ENCODE peak calls at places on chromosomes 12 and 14, in five cellular contexts. W is kidney tubule cell; Q is stromal cell of bone marrow; N is stimulated activated CD8-positive, alpha-beta memory T cell treated with anti-CD3 and anti-CD28 coated beads, Interleukin-12 subunit alpha, Interleukin-12 subunit beta, amount 100 ng/mL, for 4 hours; J is HepG2. K is an unnamed sample.
A peak's percentile ranks its signal among the peaks of the same experiment; 100 is the strongest.

GRCh38 chr12:121866331-121866730 is 7.7 kb upstream of the HPD start:
- DNase-seq in W (no peak), J (no peak), Q (no peak), N (no peak), K (no peak)

GRCh38 chr12:30965613-30965985 is 39.1 kb downstream of the TSPAN11 start:
- DNase-seq in N (no peak), J (peak; percentile 41), W (no peak), Q (no peak), K (no peak)

GRCh38 chr14:69005432-69006148 is 26.5 kb upstream of the ACTN1 start:
- DNase-seq in J (peak; percentile 57), N (no peak), W (peak; percentile 89), Q (peak; percentile 95), K (no peak)

GRCh38 chr14:101567252-101567651 is 6.0 kb downstream of the DIO3 start:
- DNase-seq in N (no peak), J (no peak), W (no peak), Q (no peak), K (no peak)

GRCh38 chr14:96586921-96587822 is 85.0 kb downstream of the PAPOLA start:
- DNase-seq in N (no peak), J (no peak), W (no peak), Q (no peak), K (no peak)

GRCh38 chr12:107238276-107238675 is 144.9 kb upstream of the CRY1 start:
- DNase-seq in Q (peak; percentile 3), N (no peak), W (peak; percentile 5), J (no peak), K (no peak)

GRCh38 chr14:44700184-44700583 is 193.1 kb upstream of the FSCB start:
- DNase-seq in J (no peak), W (peak; percentile 72), N (no peak), Q (no peak), K (no peak)

GRCh38 chr12:122880668-122881067 is 15.3 kb downstream of the VPS37B start:
- DNase-seq in N (no peak), Q (no peak), W (no peak), J (peak; percentile 47), K (no peak)

GRCh38 chr14:64682173-64682710 is 22.0 kb upstream of the PLEKHG3 start:
- DNase-seq in J (no peak), N (no peak), Q (peak; percentile 79), W (peak; percentile 82), K (no peak)

GRCh38 chr14:104665663-104666522 is 23.5 kb upstream of the INF2 start:
- DNase-seq in N (no peak), Q (no peak), J (peak; percentile 96), W (peak; percentile 48), K (no peak)

GRCh38 chr12:26434299-26434915 is 239.0 kb downstream of the SSPN start:
- DNase-seq in Q (peak; percentile 41), J (peak; percentile 48), W (peak; percentile 77), N (no peak), K (peak; percentile 46)

GRCh38 chr12:31523306-31523705 is 67.6 kb downstream of the DENND5B start:
- DNase-seq in W (no peak), Q (no peak), J (no peak), N (no peak), K (no peak)

GRCh38 chr12:76199808-76200207 is 115.3 kb upstream of the NAP1L1 start:
- DNase-seq in W (peak; percentile 29), Q (no peak), J (no peak), N (no peak), K (no peak)

GRCh38 chr14:54784657-54785056 is 118.0 kb downstream of the GCH1 start:
- DNase-seq in J (no peak), N (no peak), Q (no peak), W (no peak), K (no peak)

K was measured in CMK.